ENCODE peak calls at places on chromosomes 7 and 10, in five cellular contexts. One of them, this sample, is unnamed.

GRCh38 chr7:158957921-158958471 is 101.6 kb downstream of the DYNC2I1 start:
- DNase-seq in psoas muscle: no peak
- DNase-seq in left ventricle myocardium inferior: no peak
- DNase-seq in spleen: no peak
- DNase-seq in stomach: peak
- DNase-seq in this sample: no peak

GRCh38 chr7:138755331-138755747 is 42.5 kb upstream of the TMEM213 start:
- DNase-seq in psoas muscle: no peak
- DNase-seq in left ventricle myocardium inferior: no peak
- DNase-seq in spleen: no peak
- DNase-seq in stomach: no peak
- DNase-seq in this sample: no peak

GRCh38 chr10:62584726-62585125 is 210.6 kb downstream of the ZNF365 start:
- DNase-seq in psoas muscle: no peak
- DNase-seq in left ventricle myocardium inferior: no peak
- DNase-seq in spleen: no peak
- DNase-seq in stomach: no peak
- DNase-seq in this sample: no peak

GRCh38 chr7:106659963-106660861 is 746 bp downstream of the CCDC71L start:
- DNase-seq in psoas muscle: peak
- DNase-seq in left ventricle myocardium inferior: peak
- DNase-seq in spleen: peak
- DNase-seq in stomach: peak
- DNase-seq in this sample: peak

GRCh38 chr10:30270247-30270646 is 78.8 kb downstream of the MTPAP start:
- DNase-seq in psoas muscle: no peak
- DNase-seq in left ventricle myocardium inferior: no peak
- DNase-seq in spleen: no peak
- DNase-seq in stomach: no peak
- DNase-seq in this sample: no peak

GRCh38 chr10:66180651-66181318 is 745.1 kb upstream of the LRRTM3 start:
- DNase-seq in psoas muscle: no peak
- DNase-seq in left ventricle myocardium inferior: no peak
- DNase-seq in spleen: no peak
- DNase-seq in stomach: no peak
- DNase-seq in this sample: no peak

GRCh38 chr7:127838816-127839415 is 186.9 kb downstream of the SND1 start:
- DNase-seq in psoas muscle: no peak
- DNase-seq in left ventricle myocardium inferior: no peak
- DNase-seq in spleen: no peak
- DNase-seq in stomach: no peak
- DNase-seq in this sample: no peak

GRCh38 chr10:116356833-116357232 is 32.6 kb downstream of the CCDC172 start:
- DNase-seq in psoas muscle: no peak
- DNase-seq in left ventricle myocardium inferior: no peak
- DNase-seq in spleen: no peak
- DNase-seq in stomach: no peak
- DNase-seq in this sample: no peak

GRCh38 chr10:124644771-124645170 is 99.4 kb downstream of the FAM53B start:
- DNase-seq in psoas muscle: no peak
- DNase-seq in left ventricle myocardium inferior: no peak
- DNase-seq in spleen: peak
- DNase-seq in stomach: no peak
- DNase-seq in this sample: no peak

GRCh38 chr7:116249969-116250553 is 39.7 kb downstream of the TES start:
- DNase-seq in psoas muscle: no peak
- DNase-seq in left ventricle myocardium inferior: no peak
- DNase-seq in spleen: no peak
- DNase-seq in stomach: no peak
- DNase-seq in this sample: no peak

GRCh38 chr10:73875139-73875475 is 752 bp upstream of the CAMK2G start:
- DNase-seq in psoas muscle: no peak
- DNase-seq in left ventricle myocardium inferior: no peak
- DNase-seq in spleen: no peak
- DNase-seq in stomach: no peak
- DNase-seq in this sample: no peak

GRCh38 chr7:80719261-80719660 is 80.8 kb downstream of the CD36 start:
- DNase-seq in psoas muscle: no peak
- DNase-seq in left ventricle myocardium inferior: no peak
- DNase-seq in spleen: no peak
- DNase-seq in stomach: no peak
- DNase-seq in this sample: no peak

GRCh38 chr10:43407148-43407575 is 1.8 kb downstream of the HNRNPF start:
- DNase-seq in psoas muscle: peak
- DNase-seq in left ventricle myocardium inferior: peak
- DNase-seq in spleen: peak
- DNase-seq in stomach: peak
- DNase-seq in this sample: peak

GRCh38 chr7:1481300-1481699 is 22.0 kb upstream of the MICALL2 start:
- DNase-seq in psoas muscle: no peak
- DNase-seq in left ventricle myocardium inferior: no peak
- DNase-seq in spleen: no peak
- DNase-seq in stomach: no peak
- DNase-seq in this sample: no peak

GRCh38 chr7:28093617-28094232 is 86.9 kb downstream of the JAZF1 start:
- DNase-seq in psoas muscle: peak
- DNase-seq in left ventricle myocardium inferior: peak
- DNase-seq in spleen: peak
- DNase-seq in stomach: peak
- DNase-seq in this sample: no peak

GRCh38 chr10:98316661-98317060 is 48.7 kb upstream of the LOXL4 start:
- DNase-seq in psoas muscle: no peak
- DNase-seq in left ventricle myocardium inferior: no peak
- DNase-seq in spleen: no peak
- DNase-seq in stomach: no peak
- DNase-seq in this sample: no peak

GRCh38 chr7:45292481-45292880 is 134.9 kb downstream of the RAMP3 start:
- DNase-seq in psoas muscle: no peak
- DNase-seq in left ventricle myocardium inferior: peak
- DNase-seq in spleen: no peak
- DNase-seq in stomach: no peak
- DNase-seq in this sample: peak

GRCh38 chr7:19754521-19755116 is 18.8 kb downstream of the TMEM196 start:
- DNase-seq in psoas muscle: no peak
- DNase-seq in left ventricle myocardium inferior: no peak
- DNase-seq in spleen: no peak
- DNase-seq in stomach: no peak
- DNase-seq in this sample: no peak

GRCh38 chr10:43217563-43218205 is 49.2 kb downstream of the RASGEF1A start:
- DNase-seq in psoas muscle: peak
- DNase-seq in left ventricle myocardium inferior: no peak
- DNase-seq in spleen: peak
- DNase-seq in stomach: no peak
- DNase-seq in this sample: no peak

GRCh38 chr7:23712368-23713284 is 2.6 kb downstream of the STK31 start:
- DNase-seq in psoas muscle: no peak
- DNase-seq in left ventricle myocardium inferior: no peak
- DNase-seq in spleen: no peak
- DNase-seq in stomach: no peak
- DNase-seq in this sample: no peak

GRCh38 chr7:90892213-90892612 is 296.1 kb downstream of the CDK14 start:
- DNase-seq in psoas muscle: no peak
- DNase-seq in left ventricle myocardium inferior: no peak
- DNase-seq in spleen: no peak
- DNase-seq in stomach: no peak
- DNase-seq in this sample: no peak

GRCh38 chr7:193538-194256 is 1.3 kb downstream of the FAM20C start:
- DNase-seq in psoas muscle: no peak
- DNase-seq in left ventricle myocardium inferior: no peak
- DNase-seq in spleen: no peak
- DNase-seq in stomach: no peak
- DNase-seq in this sample: peak

GRCh38 chr7:56537952-56538351 is 421.7 kb upstream of the NUPR2 start:
- DNase-seq in psoas muscle: peak
- DNase-seq in left ventricle myocardium inferior: peak
- DNase-seq in spleen: no peak
- DNase-seq in stomach: no peak
- DNase-seq in this sample: no peak

GRCh38 chr7:46256870-46257528 is 335.9 kb upstream of the IGFBP3 start:
- DNase-seq in psoas muscle: no peak
- DNase-seq in left ventricle myocardium inferior: no peak
- DNase-seq in spleen: no peak
- DNase-seq in stomach: no peak
- DNase-seq in this sample: no peak

GRCh38 chr7:157479326-157479725 is 142.5 kb downstream of the DNAJB6 start:
- DNase-seq in psoas muscle: no peak
- DNase-seq in left ventricle myocardium inferior: no peak
- DNase-seq in spleen: peak
- DNase-seq in stomach: no peak
- DNase-seq in this sample: no peak

DNA sequence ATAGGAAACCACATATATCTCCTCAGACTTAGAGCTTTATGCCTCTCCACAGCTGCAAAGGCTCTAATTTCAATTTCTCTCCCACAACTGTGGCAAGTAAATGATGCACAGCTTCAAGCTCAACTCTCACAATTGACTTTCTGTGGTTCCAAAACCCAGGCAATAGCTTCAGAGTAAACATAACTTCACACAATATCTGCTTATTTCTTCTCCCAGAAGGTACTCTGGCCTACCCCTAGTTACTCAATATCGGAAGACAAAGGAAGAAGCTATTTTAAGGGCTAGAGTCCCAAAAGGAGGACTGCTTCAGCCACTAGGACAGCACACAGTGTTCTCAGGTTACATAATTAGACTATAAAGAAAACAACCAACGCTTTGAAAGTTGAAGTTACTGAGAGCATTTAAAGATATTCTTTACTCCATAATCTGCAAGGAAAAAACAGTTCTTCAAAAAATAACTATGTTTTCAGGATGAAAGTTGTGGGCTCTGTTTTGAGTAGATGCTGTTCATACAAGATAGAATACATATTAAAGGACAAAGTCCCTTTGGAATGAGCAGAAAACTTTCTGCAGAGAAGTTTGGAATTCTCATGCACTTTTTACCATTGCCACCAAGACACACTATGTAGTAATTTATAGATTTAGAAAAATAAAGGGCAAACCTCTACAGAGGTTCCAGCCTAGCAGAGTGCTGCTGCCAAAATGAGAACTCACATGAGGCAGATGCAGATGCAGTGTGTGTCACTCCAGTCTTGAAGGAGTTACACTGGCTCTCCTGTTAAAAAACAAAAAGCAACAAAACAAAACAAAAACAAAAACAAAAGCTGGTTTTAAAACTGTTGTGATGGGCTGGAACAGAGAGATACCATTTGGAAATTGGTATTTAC is 81.8 kb downstream of the NT5C2 start:
- DNase-seq in psoas muscle: no peak
- DNase-seq in left ventricle myocardium inferior: no peak
- DNase-seq in spleen: no peak
- DNase-seq in stomach: no peak
- DNase-seq in this sample: no peak
- H3K27ac ChIP-seq in psoas muscle: peak
- H3K27ac ChIP-seq in left ventricle myocardium inferior: peak
- H3K27ac ChIP-seq in spleen: peak
- H3K27ac ChIP-seq in stomach: peak
- H3K27ac ChIP-seq in this sample: peak

DNA sequence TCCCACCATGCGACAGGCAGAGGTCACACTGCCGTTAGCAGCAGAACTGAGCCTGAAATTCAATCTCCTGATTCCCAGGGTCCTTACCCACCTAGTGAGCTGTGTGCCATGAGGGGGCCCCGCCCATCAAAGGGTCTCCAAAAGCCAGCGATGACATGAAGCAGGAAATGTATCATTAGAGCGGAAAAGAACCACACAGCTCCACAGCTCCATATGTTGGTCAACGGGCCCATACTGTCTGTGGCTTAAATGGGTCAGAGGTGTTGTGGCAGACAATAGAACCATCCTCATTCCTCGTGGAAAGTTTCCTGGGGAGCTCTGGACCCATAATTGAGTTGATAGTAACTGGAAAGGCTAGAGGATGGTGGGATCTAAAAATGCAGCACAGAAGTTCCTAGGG is 68.1 kb upstream of the PODXL start:
- DNase-seq in psoas muscle: no peak
- DNase-seq in left ventricle myocardium inferior: no peak
- DNase-seq in spleen: no peak
- DNase-seq in stomach: no peak
- DNase-seq in this sample: no peak
- H3K27ac ChIP-seq in psoas muscle: no peak
- H3K27ac ChIP-seq in left ventricle myocardium inferior: peak
- H3K27ac ChIP-seq in spleen: no peak
- H3K27ac ChIP-seq in stomach: no peak
- H3K27ac ChIP-seq in this sample: no peak

DNA sequence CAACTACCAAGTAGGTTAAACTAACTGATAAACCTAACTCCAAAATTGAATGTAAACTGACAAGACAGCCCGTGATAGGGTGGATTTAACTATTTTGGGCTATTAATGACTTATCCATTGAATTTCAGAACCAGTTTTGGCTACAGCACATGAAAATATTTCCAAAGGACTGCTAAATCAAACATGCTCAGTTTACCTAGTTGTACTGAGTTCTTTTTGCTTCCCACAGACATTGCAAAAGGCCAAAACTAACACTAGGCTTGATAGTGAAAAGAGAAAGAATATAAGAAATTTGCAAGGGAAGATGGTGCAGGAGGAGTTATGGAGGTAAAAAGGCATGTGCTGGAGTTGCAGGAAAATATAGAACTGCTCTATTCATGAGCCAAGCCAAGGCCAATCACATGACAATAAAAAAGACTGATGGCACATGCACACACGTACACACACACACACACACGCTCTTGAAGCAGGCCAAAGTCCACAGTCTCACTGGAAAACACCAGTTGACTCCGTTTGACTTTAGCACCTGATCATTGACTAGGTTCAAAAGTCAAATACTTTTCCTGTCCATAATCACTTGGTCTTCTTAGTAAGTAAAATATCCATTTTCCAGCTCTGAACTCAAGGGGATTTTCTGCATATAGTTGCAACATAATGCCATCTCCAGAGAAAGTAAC is 76.0 kb upstream of the AGBL3 start:
- DNase-seq in psoas muscle: no peak
- DNase-seq in left ventricle myocardium inferior: no peak
- DNase-seq in spleen: no peak
- DNase-seq in stomach: no peak
- DNase-seq in this sample: no peak
- H3K27ac ChIP-seq in psoas muscle: no peak
- H3K27ac ChIP-seq in left ventricle myocardium inferior: no peak
- H3K27ac ChIP-seq in spleen: peak
- H3K27ac ChIP-seq in stomach: no peak
- H3K27ac ChIP-seq in this sample: no peak

DNA sequence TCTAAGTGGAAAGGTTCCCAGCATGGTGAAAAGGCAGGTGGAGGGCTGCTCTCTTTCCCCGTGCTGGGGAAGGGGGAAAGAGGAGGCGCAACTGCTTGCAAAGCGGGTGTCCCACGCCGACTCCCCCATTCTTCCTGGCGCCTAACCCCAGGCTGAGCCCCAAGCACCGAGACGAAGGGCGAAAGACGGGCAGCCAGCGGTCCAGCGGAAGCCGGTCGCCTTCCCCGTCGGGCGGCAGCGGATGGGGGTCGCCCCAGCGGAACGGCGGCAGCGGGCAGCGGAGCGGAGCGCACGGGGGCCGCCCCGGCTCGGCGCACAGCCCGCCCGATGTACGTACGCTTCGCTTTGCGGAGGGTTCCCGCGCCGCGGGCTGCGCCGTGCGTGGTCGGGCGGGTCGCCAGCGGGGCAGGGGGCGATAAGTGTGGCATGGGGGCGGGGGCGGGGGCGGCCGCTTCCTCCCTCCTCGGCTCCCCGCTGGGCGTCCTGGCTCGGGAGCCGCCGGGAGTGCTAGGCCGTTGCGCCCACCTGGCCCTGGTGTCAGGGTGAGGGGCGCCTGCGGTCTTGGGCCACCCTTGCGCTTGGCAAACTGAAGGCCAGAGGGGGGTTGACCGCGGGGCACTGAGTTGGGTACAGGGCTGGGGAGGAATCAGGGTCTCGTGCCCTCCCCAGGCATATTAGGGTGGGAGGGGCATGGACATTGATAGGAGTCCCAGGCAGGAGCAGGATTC is 35.2 kb upstream of the HSPB1 start:
- DNase-seq in psoas muscle: no peak
- DNase-seq in left ventricle myocardium inferior: no peak
- DNase-seq in spleen: no peak
- DNase-seq in stomach: no peak
- DNase-seq in this sample: no peak
- H3K27ac ChIP-seq in psoas muscle: no peak
- H3K27ac ChIP-seq in left ventricle myocardium inferior: no peak
- H3K27ac ChIP-seq in spleen: no peak
- H3K27ac ChIP-seq in stomach: no peak
- H3K27ac ChIP-seq in this sample: no peak